ENCODE peak calls at places on chromosome 17, in eight cellular contexts. Z is OCI-LY7, C is PC-9, A is HCT116, H is MM.1S, V is Karpas-422, X is PC-3, B is GM23248. I is an unnamed sample. For H3K9me2 and H3K4me1, the result is how much of the 10 kb centered on the place peaks cover.

GRCh38 chr17:37147301-37147812 is 198.6 kb downstream of the AATF start:
- DNase-seq in Z (peak), C (peak), A (no peak), H (peak), V (peak), X (peak), B (no peak), I (no peak)

GRCh38 chr17:19343671-19344151 is 18.8 kb downstream of the B9D1 start:
- DNase-seq in Z (no peak), C (no peak), A (no peak), H (no peak), V (no peak), X (no peak), B (no peak), I (peak)

GRCh38 chr17:29722411-29723198 is 99.9 kb upstream of the CORO6 start:
- DNase-seq in Z (peak), C (no peak), A (no peak), H (peak), V (peak), X (no peak), B (peak), I (no peak)

GRCh38 chr17:62816282-62816839 is 8.2 kb upstream of the MARCHF10 start:
- DNase-seq in Z (no peak), C (no peak), A (no peak), H (no peak), V (no peak), X (no peak), B (no peak), I (no peak)

GRCh38 chr17:59427425-59427921 is 96.0 kb downstream of the YPEL2 start:
- DNase-seq in Z (no peak), C (no peak), A (no peak), H (no peak), V (peak), X (peak), B (peak), I (no peak)

GRCh38 chr17:75096082-75096625 is 8.4 kb downstream of the SLC16A5 start:
- DNase-seq in Z (no peak), C (peak), A (peak), H (no peak), V (no peak), X (peak), B (peak), I (peak)

GRCh38 chr17:15744885-15745284 is 12.8 kb downstream of the TBC1D26 start:
- DNase-seq in Z (no peak), C (no peak), A (no peak), H (no peak), V (no peak), X (no peak), B (no peak), I (peak)

GRCh38 chr17:21389352-21389751 is 13.2 kb downstream of the KCNJ12 start:
- DNase-seq in Z (no peak), C (no peak), A (no peak), H (no peak), V (no peak), X (no peak), B (no peak), I (no peak)

GRCh38 chr17:5785867-5786509 is 201.7 kb upstream of the NLRP1 start:
- DNase-seq in Z (peak), C (no peak), A (no peak), H (no peak), V (peak), X (peak), B (peak), I (no peak)

GRCh38 chr17:35799942-35800341 is 4.5 kb upstream of the MMP28 start:
- DNase-seq in Z (no peak), C (no peak), A (no peak), H (no peak), V (no peak), X (peak), B (peak), I (no peak)

GRCh38 chr17:65588194-65588808 is 26.9 kb upstream of the AXIN2 start:
- DNase-seq in Z (peak), C (peak), A (peak), H (no peak), V (no peak), X (peak), B (no peak), I (no peak)

GRCh38 chr17:75848523-75849303 is 4.5 kb upstream of the UNC13D start:
- DNase-seq in Z (peak), C (peak), A (peak), H (peak), V (peak), X (peak), B (peak), I (peak)

GRCh38 chr17:39057807-39058206 is 90.6 kb upstream of the FBXO47 start:
- DNase-seq in Z (no peak), C (no peak), A (no peak), H (no peak), V (no peak), X (no peak), B (no peak), I (no peak)

GRCh38 chr17:4610656-4611055 is 26.3 kb downstream of the SMTNL2 start:
- DNase-seq in Z (no peak), C (no peak), A (no peak), H (no peak), V (no peak), X (no peak), B (no peak), I (no peak)

GRCh38 chr17:32445075-32445427 is 741 bp downstream of the PSMD11 start:
- DNase-seq in Z (no peak), C (peak), A (no peak), H (no peak), V (peak), X (peak), B (peak), I (peak)

GRCh38 chr17:81863833-81864768 is 3.8 kb upstream of the P4HB start:
- DNase-seq in Z (peak), C (no peak), A (no peak), H (peak), V (no peak), X (no peak), B (peak), I (peak)

GRCh38 chr17:3911271-3912053 is 4.8 kb downstream of the P2RX1 start:
- DNase-seq in Z (peak), C (no peak), A (no peak), H (peak), V (peak), X (no peak), B (no peak), I (peak)

GRCh38 chr17:27793168-27793905 is 7.0 kb downstream of the NOS2 start:
- DNase-seq in Z (no peak), C (no peak), A (no peak), H (no peak), V (no peak), X (no peak), B (peak), I (peak)

GRCh38 chr17:4505187-4505586 is 6.5 kb downstream of the SPNS2 start:
- DNase-seq in Z (no peak), C (peak), A (no peak), H (no peak), V (no peak), X (peak), B (no peak), I (no peak)

GRCh38 chr17:81518785-81519283 is 6.2 kb upstream of the ACTG1 start:
- DNase-seq in Z (peak), C (no peak), A (no peak), H (peak), V (no peak), X (peak), B (peak), I (peak)

GRCh38 chr17:73091410-73091769 is 1.1 kb downstream of the SLC39A11 start:
- DNase-seq in Z (no peak), C (no peak), A (no peak), H (no peak), V (no peak), X (no peak), B (peak), I (no peak)

GRCh38 chr17:73089918-73090317 is 2.6 kb downstream of the SLC39A11 start:
- DNase-seq in Z (no peak), C (no peak), A (no peak), H (no peak), V (no peak), X (no peak), B (no peak), I (no peak)

GRCh38 chr17:73089322-73089721 is 3.2 kb downstream of the SLC39A11 start:
- DNase-seq in Z (no peak), C (no peak), A (no peak), H (no peak), V (no peak), X (no peak), B (no peak), I (no peak)

GRCh38 chr17:73091770-73092517 is 544 bp downstream of the SLC39A11 start:
- DNase-seq in Z (peak), C (peak), A (no peak), H (no peak), V (peak), X (peak), B (peak), I (peak)

GRCh38 chr17:73090396-73091202 is 1.9 kb downstream of the SLC39A11 start:
- DNase-seq in Z (no peak), C (no peak), A (no peak), H (no peak), V (no peak), X (no peak), B (no peak), I (no peak)
- H3K9me2 ChIP-seq in Z (under half), C (under half), A (under half), H (under half), V (under half), X (under half), B (under half), I (under half)

DNA sequence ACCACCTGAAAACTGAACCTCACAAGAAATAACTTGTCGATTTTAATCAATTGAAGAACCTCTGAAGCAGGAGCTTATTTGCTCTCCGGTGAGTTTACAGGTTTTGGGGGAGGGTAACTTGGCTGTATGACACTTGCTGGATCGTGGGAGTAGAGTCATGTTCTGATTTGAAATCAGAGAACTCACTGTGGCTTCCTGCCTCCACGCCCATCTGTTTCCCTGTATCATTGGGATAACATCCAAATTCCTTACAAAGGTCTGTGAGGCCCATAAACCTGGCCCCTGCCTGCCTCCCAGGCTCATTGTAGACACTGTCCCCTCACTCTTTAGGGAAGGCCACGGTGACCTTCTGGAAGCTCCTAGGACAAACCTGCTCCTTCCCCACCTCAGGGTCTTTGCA is 48.3 kb downstream of the C17orf67 start:
- DNase-seq in Z (no peak), C (peak), A (no peak), H (no peak), V (no peak), X (peak), B (peak), I (no peak)
- H3K4me1 ChIP-seq in Z (under half), C (under half), A (under half), H (under half), V (under half), X (half or more), B (under half), I (under half)

DNA sequence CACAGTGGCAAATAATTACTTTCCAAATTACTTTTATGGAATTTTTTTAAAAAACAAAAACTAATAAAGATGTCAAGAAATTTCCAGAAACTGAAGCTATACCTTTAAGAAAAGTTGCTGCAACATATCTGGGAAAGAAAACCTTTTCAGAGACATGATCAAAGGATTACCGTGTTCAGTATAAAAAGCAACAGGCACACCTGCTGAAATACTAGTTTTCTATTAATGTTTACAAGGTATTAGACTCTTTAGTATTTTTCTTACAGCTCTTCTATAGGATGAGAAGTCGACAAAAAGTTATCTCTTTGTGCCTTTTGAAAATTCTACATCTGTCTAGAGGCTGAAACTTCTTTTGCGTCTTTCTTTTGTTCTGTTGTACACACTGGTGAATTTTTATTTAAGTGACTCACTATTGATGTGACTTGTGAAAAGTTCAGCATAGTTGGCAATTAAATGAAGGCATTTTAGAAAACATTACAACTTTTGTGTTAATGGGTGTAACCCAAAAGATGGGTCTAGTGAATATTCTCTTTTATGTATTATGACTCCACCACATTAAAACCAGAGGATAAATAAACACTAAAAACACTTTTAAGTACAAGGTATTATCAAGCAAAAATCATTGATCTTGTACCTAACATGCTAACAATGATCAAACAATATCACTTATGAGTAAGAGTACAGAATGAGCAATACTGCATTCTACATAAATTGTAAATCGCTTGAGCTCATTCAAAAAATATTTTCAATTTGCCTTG is 23.8 kb downstream of the NACA2 start:
- DNase-seq in Z (peak), C (no peak), A (peak), H (no peak), V (peak), X (peak), B (peak), I (no peak)
- H3K9me2 ChIP-seq in Z (under half), C (under half), A (under half), H (under half), V (under half), X (under half), B (under half), I (under half)

GRCh38 chr17:57522436-57523005 is 222.6 kb downstream of the CCDC182 start:
- DNase-seq in Z (no peak), C (peak), A (no peak), H (no peak), V (peak), X (no peak), B (no peak), I (no peak)
- H3K4me1 ChIP-seq in Z (half or more), C (under half), A (half or more), H (under half), V (half or more), X (under half), B (under half), I (under half)

GRCh38 chr17:41647940-41648410 is 23.6 kb upstream of the KRT17 start:
- DNase-seq in Z (peak), C (peak), A (peak), H (peak), V (peak), X (peak), B (peak), I (peak)

GRCh38 chr17:41647038-41647813 is 22.9 kb upstream of the KRT17 start:
- DNase-seq in Z (no peak), C (no peak), A (no peak), H (no peak), V (no peak), X (no peak), B (no peak), I (no peak)

GRCh38 chr17:41649923-41650519 is 25.6 kb upstream of the KRT17 start:
- DNase-seq in Z (no peak), C (no peak), A (no peak), H (no peak), V (no peak), X (no peak), B (no peak), I (no peak)

GRCh38 chr17:41650794-41651624 is 26.6 kb upstream of the KRT17 start:
- DNase-seq in Z (no peak), C (no peak), A (no peak), H (no peak), V (no peak), X (no peak), B (no peak), I (no peak)

GRCh38 chr17:41648411-41649195 is 24.2 kb upstream of the KRT17 start:
- DNase-seq in Z (peak), C (peak), A (peak), H (peak), V (peak), X (peak), B (peak), I (peak)
- H3K9me2 ChIP-seq in Z (under half), C (under half), A (under half), H (under half), V (under half), X (under half), B (under half), I (under half)